ENCODE peak calls at places on chromosome 20, in five cellular contexts. One of them, this sample, is unnamed. For H3K9me3, the result is how much of the 10 kb centered on the place peaks cover.

GRCh38 chr20:23659989-23660837 is 22.5 kb upstream of the CST3 start:
- DNase-seq in stomach: no peak
- DNase-seq in cardiac muscle cell: no peak
- DNase-seq in IMR-90: peak
- DNase-seq in pancreas: no peak
- DNase-seq in this sample: peak

GRCh38 chr20:33233129-33233774 is 2.5 kb upstream of the BPIFA1 start:
- DNase-seq in IMR-90: no peak
- DNase-seq in cardiac muscle cell: peak
- DNase-seq in pancreas: no peak
- DNase-seq in stomach: no peak
- DNase-seq in this sample: no peak

GRCh38 chr20:38258545-38259223 is 1.9 kb downstream of the KIAA1755 start:
- DNase-seq in IMR-90: no peak
- DNase-seq in cardiac muscle cell: no peak
- DNase-seq in pancreas: no peak
- DNase-seq in stomach: no peak
- DNase-seq in this sample: no peak

GRCh38 chr20:63896136-63896890 is 1.4 kb downstream of the DNAJC5 start:
- DNase-seq in IMR-90: peak
- DNase-seq in pancreas: peak
- DNase-seq in cardiac muscle cell: peak
- DNase-seq in stomach: peak
- DNase-seq in this sample: no peak

GRCh38 chr20:58073945-58074920 is 154.2 kb downstream of the ANKRD60 start:
- DNase-seq in stomach: no peak
- DNase-seq in IMR-90: no peak
- DNase-seq in cardiac muscle cell: no peak
- DNase-seq in pancreas: no peak
- DNase-seq in this sample: no peak

GRCh38 chr20:56827763-56828162 is 198.7 kb downstream of the TFAP2C start:
- DNase-seq in IMR-90: no peak
- DNase-seq in pancreas: no peak
- DNase-seq in cardiac muscle cell: no peak
- DNase-seq in stomach: no peak
- DNase-seq in this sample: no peak

GRCh38 chr20:31824554-31825313 is 5.6 kb downstream of the MYLK2 start:
- DNase-seq in stomach: no peak
- DNase-seq in cardiac muscle cell: no peak
- DNase-seq in pancreas: no peak
- DNase-seq in IMR-90: no peak
- DNase-seq in this sample: no peak

GRCh38 chr20:50252715-50253500 is 62.3 kb downstream of the CEBPB start:
- DNase-seq in pancreas: no peak
- DNase-seq in stomach: no peak
- DNase-seq in IMR-90: no peak
- DNase-seq in cardiac muscle cell: no peak
- DNase-seq in this sample: no peak

GRCh38 chr20:61589055-61589385 is 337.0 kb downstream of the CDH4 start:
- DNase-seq in cardiac muscle cell: no peak
- DNase-seq in IMR-90: peak
- DNase-seq in stomach: no peak
- DNase-seq in pancreas: no peak
- DNase-seq in this sample: peak

GRCh38 chr20:25551413-25552210 is 33.7 kb downstream of the NINL start:
- DNase-seq in pancreas: no peak
- DNase-seq in IMR-90: no peak
- DNase-seq in cardiac muscle cell: peak
- DNase-seq in stomach: no peak
- DNase-seq in this sample: no peak

GRCh38 chr20:23141450-23142161 is 55.5 kb upstream of the CD93 start:
- DNase-seq in pancreas: peak
- DNase-seq in stomach: no peak
- DNase-seq in cardiac muscle cell: no peak
- DNase-seq in IMR-90: no peak
- DNase-seq in this sample: no peak

GRCh38 chr20:33475381-33476160 is 14.3 kb upstream of the CBFA2T2 start:
- DNase-seq in stomach: no peak
- DNase-seq in cardiac muscle cell: no peak
- DNase-seq in IMR-90: no peak
- DNase-seq in pancreas: no peak
- DNase-seq in this sample: no peak

GRCh38 chr20:61998343-61999121 is 67.1 kb downstream of the TAF4 start:
- DNase-seq in pancreas: no peak
- DNase-seq in stomach: no peak
- DNase-seq in cardiac muscle cell: no peak
- DNase-seq in IMR-90: no peak
- DNase-seq in this sample: no peak

GRCh38 chr20:1434571-1435336 is 31.9 kb downstream of the NSFL1C start:
- DNase-seq in stomach: peak
- DNase-seq in cardiac muscle cell: no peak
- DNase-seq in pancreas: no peak
- DNase-seq in IMR-90: peak
- DNase-seq in this sample: peak

GRCh38 chr20:62303327-62304226 is 780 bp downstream of the ADRM1 start:
- DNase-seq in pancreas: no peak
- DNase-seq in IMR-90: no peak
- DNase-seq in cardiac muscle cell: peak
- DNase-seq in stomach: no peak
- DNase-seq in this sample: no peak

GRCh38 chr20:60024801-60025200 is 66.6 kb downstream of the CDH26 start:
- DNase-seq in pancreas: no peak
- DNase-seq in stomach: no peak
- DNase-seq in cardiac muscle cell: no peak
- DNase-seq in IMR-90: no peak
- DNase-seq in this sample: no peak

GRCh38 chr20:41179961-41180360 is 42.6 kb downstream of the PLCG1 start:
- DNase-seq in IMR-90: no peak
- DNase-seq in stomach: no peak
- DNase-seq in cardiac muscle cell: no peak
- DNase-seq in pancreas: peak
- DNase-seq in this sample: no peak

GRCh38 chr20:63065911-63066310 is 59.1 kb upstream of the BHLHE23 start:
- DNase-seq in cardiac muscle cell: no peak
- DNase-seq in IMR-90: no peak
- DNase-seq in stomach: no peak
- DNase-seq in pancreas: peak
- DNase-seq in this sample: no peak

GRCh38 chr20:62902926-62903615 is 23.2 kb downstream of the DIDO1 start:
- DNase-seq in cardiac muscle cell: no peak
- DNase-seq in stomach: no peak
- DNase-seq in IMR-90: peak
- DNase-seq in pancreas: no peak
- DNase-seq in this sample: peak

GRCh38 chr20:58039569-58040092 is 188.8 kb downstream of the ANKRD60 start:
- DNase-seq in pancreas: no peak
- DNase-seq in IMR-90: no peak
- DNase-seq in cardiac muscle cell: no peak
- DNase-seq in stomach: no peak
- DNase-seq in this sample: no peak

GRCh38 chr20:13934992-13935894 is 55.2 kb downstream of the SEL1L2 start:
- DNase-seq in pancreas: no peak
- DNase-seq in cardiac muscle cell: no peak
- DNase-seq in IMR-90: no peak
- DNase-seq in stomach: no peak
- DNase-seq in this sample: no peak

GRCh38 chr20:17680128-17680835 is 1.8 kb downstream of the RRBP1 start:
- DNase-seq in IMR-90: peak
- DNase-seq in pancreas: peak
- DNase-seq in stomach: peak
- DNase-seq in cardiac muscle cell: peak
- DNase-seq in this sample: no peak

GRCh38 chr20:1935696-1936366 is 40.6 kb downstream of the SIRPA start:
- DNase-seq in cardiac muscle cell: peak
- DNase-seq in pancreas: peak
- DNase-seq in stomach: no peak
- DNase-seq in IMR-90: no peak
- DNase-seq in this sample: no peak

GRCh38 chr20:56945057-56945456 is 316.0 kb downstream of the TFAP2C start:
- DNase-seq in IMR-90: no peak
- DNase-seq in cardiac muscle cell: no peak
- DNase-seq in stomach: no peak
- DNase-seq in pancreas: no peak
- DNase-seq in this sample: no peak

GRCh38 chr20:38764563-38765355 is 16.5 kb downstream of the ACTR5 start:
- DNase-seq in cardiac muscle cell: no peak
- DNase-seq in IMR-90: peak
- DNase-seq in pancreas: peak
- DNase-seq in stomach: peak
- DNase-seq in this sample: peak

GRCh38 chr20:37902504-37903313 is at the start of gene VSTM2L:
- DNase-seq in stomach: peak
- DNase-seq in cardiac muscle cell: peak
- DNase-seq in pancreas: peak
- DNase-seq in IMR-90: peak
- DNase-seq in this sample: peak

GRCh38 chr20:23582293-23582692 is 14.0 kb upstream of the CST9L start:
- DNase-seq in pancreas: no peak
- DNase-seq in cardiac muscle cell: no peak
- DNase-seq in stomach: no peak
- DNase-seq in IMR-90: no peak
- DNase-seq in this sample: no peak

GRCh38 chr20:37411408-37412306 is 65.7 kb downstream of the SRC start:
- DNase-seq in IMR-90: no peak
- DNase-seq in cardiac muscle cell: no peak
- DNase-seq in pancreas: no peak
- DNase-seq in stomach: no peak
- DNase-seq in this sample: no peak

DNA sequence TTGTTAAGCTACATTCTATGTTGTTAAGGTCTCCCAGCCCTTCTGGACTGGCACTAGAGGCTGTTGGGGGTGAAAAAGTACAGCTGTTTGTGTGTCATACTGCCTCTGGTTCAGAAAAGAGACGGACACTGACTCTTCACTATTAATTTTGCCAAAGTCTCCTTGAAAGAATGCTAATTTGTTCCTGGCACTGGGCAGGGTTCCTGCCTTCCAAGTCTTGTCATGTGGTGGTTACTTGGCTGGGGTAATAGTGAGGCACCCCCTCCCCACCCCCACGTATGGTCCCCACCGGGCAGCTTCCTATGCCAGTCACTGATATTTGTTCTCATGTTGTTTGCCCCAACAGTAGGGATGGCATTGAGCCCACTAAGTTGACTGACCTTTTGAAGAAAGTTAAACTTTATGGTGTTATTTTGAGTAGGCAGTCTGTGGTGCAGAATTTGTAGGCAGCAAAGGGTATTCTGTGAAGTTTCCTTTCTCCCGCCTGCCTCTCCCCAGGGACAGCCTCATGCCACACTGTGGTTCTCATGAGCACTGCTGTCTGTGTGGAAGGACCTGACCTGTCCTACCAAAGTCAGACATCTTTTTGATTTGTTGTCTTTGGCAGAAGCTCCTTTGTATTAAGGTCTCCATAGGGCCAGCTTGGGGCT is 8.7 kb downstream of the CDS2 start:
- DNase-seq in IMR-90: no peak
- DNase-seq in pancreas: no peak
- DNase-seq in cardiac muscle cell: no peak
- DNase-seq in stomach: no peak
- DNase-seq in this sample: no peak
- H3K4me3 ChIP-seq in IMR-90: no peak
- H3K4me3 ChIP-seq in pancreas: no peak
- H3K4me3 ChIP-seq in cardiac muscle cell: no peak
- H3K4me3 ChIP-seq in stomach: no peak
- H3K4me3 ChIP-seq in this sample: no peak

DNA sequence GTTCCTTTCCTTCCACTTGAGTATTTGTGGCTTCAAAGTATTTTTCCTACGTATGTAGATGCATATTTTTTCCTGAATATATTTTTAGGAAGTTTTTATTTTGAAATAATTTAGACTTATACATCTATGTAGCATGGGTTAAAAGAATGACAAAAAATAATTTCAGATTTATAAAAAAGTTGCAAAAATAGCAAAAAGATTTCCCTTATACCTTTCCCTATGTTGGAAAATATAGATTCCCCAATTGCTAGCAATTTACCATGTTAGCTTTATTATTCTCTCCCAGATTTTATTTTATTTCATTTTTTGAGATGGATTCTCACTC is 69.8 kb downstream of the SCAND1 start:
- DNase-seq in stomach: no peak
- DNase-seq in pancreas: no peak
- DNase-seq in cardiac muscle cell: no peak
- DNase-seq in IMR-90: no peak
- DNase-seq in this sample: no peak
- H3K27ac ChIP-seq in stomach: peak
- H3K27ac ChIP-seq in pancreas: no peak
- H3K27ac ChIP-seq in cardiac muscle cell: no peak
- H3K27ac ChIP-seq in IMR-90: peak
- H3K27ac ChIP-seq in this sample: peak

DNA sequence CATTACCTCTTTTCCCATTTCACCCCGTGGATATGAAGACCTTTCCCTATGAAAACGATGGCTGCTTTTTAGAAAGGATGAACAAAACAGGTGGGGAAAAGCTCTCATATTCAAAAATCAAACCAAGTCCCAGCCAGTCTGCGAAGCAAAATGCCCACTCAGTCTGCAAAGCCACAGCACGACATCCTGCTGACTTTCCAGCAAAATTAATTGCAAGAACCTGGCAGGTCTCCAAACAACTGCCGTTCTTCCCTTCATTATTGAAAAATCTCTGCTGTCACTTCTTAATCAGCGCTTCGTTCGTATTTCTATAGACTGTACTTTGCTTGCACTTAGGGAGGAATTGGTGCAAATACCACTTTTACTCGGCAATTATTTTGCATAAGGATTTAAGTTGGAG is 222.5 kb downstream of the CBLN4 start:
- DNase-seq in IMR-90: no peak
- DNase-seq in pancreas: no peak
- DNase-seq in stomach: no peak
- DNase-seq in cardiac muscle cell: no peak
- DNase-seq in this sample: no peak
- H3K9me3 ChIP-seq in IMR-90: under half
- H3K9me3 ChIP-seq in pancreas: under half
- H3K9me3 ChIP-seq in stomach: under half
- H3K9me3 ChIP-seq in cardiac muscle cell: under half
- H3K9me3 ChIP-seq in this sample: under half

DNA sequence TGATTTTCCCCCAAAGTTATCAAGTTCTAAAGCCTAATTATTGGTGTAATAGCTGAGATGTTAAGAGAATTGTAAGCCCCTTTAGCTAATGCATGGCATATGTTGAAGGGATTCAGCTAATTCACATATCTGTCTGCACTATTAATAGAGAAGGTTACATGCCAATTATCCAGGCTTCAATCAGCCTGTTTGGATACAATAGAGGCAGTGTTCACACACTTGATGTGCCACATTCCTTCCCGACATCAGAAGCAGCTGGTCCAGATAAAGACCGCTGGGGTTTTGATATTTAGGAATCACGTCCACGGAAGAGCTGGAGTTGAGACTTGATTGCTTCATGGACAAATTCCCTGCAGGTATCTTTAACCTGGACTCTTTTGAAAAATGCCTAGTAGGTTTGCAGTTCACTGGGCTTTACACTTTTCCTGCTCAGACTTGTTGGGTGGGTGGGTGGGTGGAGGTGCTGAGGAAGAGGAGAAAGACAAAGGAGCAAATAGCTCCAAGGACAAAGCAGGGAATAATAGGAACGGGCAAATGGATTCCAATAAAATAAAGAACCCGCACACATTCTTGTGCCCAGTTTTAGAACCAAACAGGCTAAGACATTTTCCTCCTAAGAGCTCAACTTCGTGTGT is 142.6 kb upstream of the ZNF217 start:
- DNase-seq in cardiac muscle cell: peak
- DNase-seq in IMR-90: no peak
- DNase-seq in pancreas: no peak
- DNase-seq in stomach: no peak
- DNase-seq in this sample: no peak
- H3K4me3 ChIP-seq in cardiac muscle cell: peak
- H3K4me3 ChIP-seq in IMR-90: no peak
- H3K4me3 ChIP-seq in pancreas: no peak
- H3K4me3 ChIP-seq in stomach: no peak
- H3K4me3 ChIP-seq in this sample: no peak